ENCODE peak calls at places on chromosomes 2 and 18, in six cellular contexts. P is HL-60, U is suprapubic skin, H is sigmoid colon, I is vagina, C is K562. D is an unnamed sample. For H3K27me3, the result is how much of the 10 kb centered on the place peaks cover.

GRCh38 chr2:238739668-238740067 is 108.2 kb upstream of the TWIST2 start:
- DNase-seq in U (no peak), C (peak), H (no peak), P (no peak), I (peak), D (no peak)

GRCh38 chr2:76039505-76039904 is 328.8 kb upstream of the GCFC2 start:
- DNase-seq in I (no peak), U (no peak), H (no peak), C (no peak), P (no peak), D (no peak)

GRCh38 chr2:74551942-74552913 is 1.5 kb downstream of the LOXL3 start:
- DNase-seq in P (no peak), U (no peak), I (no peak), C (no peak), H (no peak), D (no peak)

GRCh38 chr18:37266290-37266689 is 299.3 kb downstream of the CELF4 start:
- DNase-seq in I (no peak), C (peak), H (no peak), P (no peak), U (no peak), D (no peak)

GRCh38 chr2:235171511-235172130 is 219.8 kb downstream of the SH3BP4 start:
- DNase-seq in H (no peak), P (no peak), I (no peak), U (no peak), C (no peak), D (no peak)

GRCh38 chr2:60992985-60993392 is 24.5 kb upstream of the PEX13 start:
- DNase-seq in I (no peak), U (no peak), H (no peak), C (no peak), P (peak), D (peak)

GRCh38 chr2:118763797-118764196 is 83.7 kb downstream of the EN1 start:
- DNase-seq in U (peak), I (no peak), C (peak), H (no peak), P (no peak), D (no peak)

GRCh38 chr2:794554-795244 is 117.5 kb upstream of the TMEM18 start:
- DNase-seq in H (no peak), I (peak), P (no peak), U (no peak), C (no peak), D (no peak)

GRCh38 chr18:44821924-44822323 is 141.2 kb downstream of the SETBP1 start:
- DNase-seq in U (no peak), P (no peak), C (no peak), I (no peak), H (no peak), D (no peak)

GRCh38 chr2:127086800-127087737 is 19.9 kb downstream of the BIN1 start:
- DNase-seq in P (peak), C (peak), H (peak), U (peak), I (no peak), D (peak)

GRCh38 chr2:39487398-39488250 is 50.5 kb upstream of the MAP4K3 start:
- DNase-seq in H (no peak), C (no peak), I (no peak), P (no peak), U (no peak), D (no peak)

GRCh38 chr2:180670302-180671003 is 310.0 kb upstream of the UBE2E3 start:
- DNase-seq in P (no peak), U (no peak), I (no peak), H (no peak), C (no peak), D (no peak)

GRCh38 chr18:8711736-8712135 is 6.4 kb downstream of the MTCL1 start:
- DNase-seq in I (no peak), U (no peak), H (no peak), C (no peak), P (no peak), D (no peak)

GRCh38 chr2:116487336-116487735 is 1327.2 kb upstream of the DDX18 start:
- DNase-seq in H (no peak), U (no peak), I (no peak), C (no peak), P (no peak), D (no peak)
- H3K27ac ChIP-seq in H (no peak), U (no peak), I (no peak), C (no peak), P (no peak), D (no peak)

DNA sequence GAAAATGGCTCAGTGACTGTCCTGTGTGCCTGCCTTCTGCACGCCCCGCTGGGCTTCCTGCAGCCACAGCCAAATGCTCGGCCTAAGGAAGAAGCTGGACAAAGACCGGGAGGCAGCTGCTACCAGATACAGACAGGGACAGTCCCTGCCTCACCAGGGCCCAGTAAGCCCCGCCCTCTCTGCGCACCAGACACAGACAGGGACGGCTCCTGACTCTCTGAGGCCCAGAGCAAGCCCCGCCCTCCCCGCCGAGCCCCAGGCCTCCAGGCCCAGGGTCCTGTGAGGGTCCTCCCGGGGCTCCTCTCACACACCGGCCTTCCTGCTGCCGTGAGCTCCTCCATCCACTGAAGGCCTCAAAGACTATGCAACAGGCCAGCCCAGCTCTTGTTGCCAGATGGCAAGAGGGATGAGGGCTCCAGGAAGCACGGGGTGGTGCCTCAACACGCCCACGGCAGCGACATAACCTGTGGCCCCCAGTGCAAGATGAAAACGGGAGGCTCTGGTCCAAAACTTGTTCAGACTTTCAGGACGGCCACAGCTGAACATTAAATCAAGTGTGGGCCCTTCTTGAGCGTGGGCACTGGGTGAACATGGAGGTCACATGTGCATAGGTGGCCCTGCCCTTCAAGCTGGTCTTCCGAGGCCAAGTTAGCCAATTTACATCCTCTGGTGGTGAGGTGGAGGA is 77.6 kb downstream of the NDUFA10 start:
- DNase-seq in P (no peak), I (no peak), H (peak), U (peak), C (no peak), D (peak)
- TF ChIP-seq POLR2AphosphoS5 in P (no peak), I (no peak), H (no peak), U (no peak), C (no peak), D (no peak)

DNA sequence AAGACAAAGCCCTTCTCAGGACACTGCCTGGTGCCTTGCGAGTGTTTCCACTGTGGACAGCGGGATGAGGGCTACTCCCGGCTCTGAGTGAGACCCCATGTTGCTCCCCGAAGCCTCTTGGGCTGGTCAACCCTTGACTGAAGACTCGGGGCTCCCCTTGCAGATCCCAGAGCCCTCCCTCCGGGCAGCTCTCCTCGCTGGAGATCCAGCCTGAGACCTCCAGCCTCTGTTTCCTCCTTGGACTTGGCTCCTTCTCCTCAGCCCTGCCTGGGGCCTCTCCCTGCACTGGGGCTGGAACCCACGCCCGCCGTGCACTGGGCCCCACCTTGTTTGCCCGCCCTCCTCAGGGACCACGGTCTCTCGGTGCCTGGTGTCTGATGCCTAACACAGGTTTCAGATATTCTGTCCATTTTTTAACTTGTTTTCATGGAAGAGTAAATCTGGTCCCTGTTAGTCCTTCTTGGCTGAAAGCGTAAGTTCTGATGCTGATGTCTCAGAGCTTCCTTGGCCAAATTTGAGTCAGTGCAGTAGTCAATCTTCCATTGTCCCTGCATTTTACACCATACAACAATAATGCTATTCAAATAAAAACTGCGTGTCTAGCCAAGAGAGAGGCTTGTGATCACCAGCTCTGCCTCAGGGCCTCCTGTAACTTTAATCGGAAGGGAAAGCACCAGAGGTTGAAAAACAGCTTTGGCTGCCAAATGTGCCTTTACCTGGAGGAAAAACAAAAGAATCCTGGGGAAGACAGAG is 139.3 kb upstream of the CTDP1 start:
- DNase-seq in P (no peak), H (peak), I (no peak), C (no peak), U (no peak), D (peak)
- H3K27me3 ChIP-seq in P (under half), H (under half), I (under half), C (under half), U (under half), D (under half)

GRCh38 chr2:3657881-3658280 is at the start of gene ALLC:
- DNase-seq in U (no peak), P (no peak), H (no peak), I (no peak), C (no peak), D (no peak)
- H3K27ac ChIP-seq in U (no peak), P (no peak), H (no peak), I (no peak), C (no peak), D (no peak)

DNA sequence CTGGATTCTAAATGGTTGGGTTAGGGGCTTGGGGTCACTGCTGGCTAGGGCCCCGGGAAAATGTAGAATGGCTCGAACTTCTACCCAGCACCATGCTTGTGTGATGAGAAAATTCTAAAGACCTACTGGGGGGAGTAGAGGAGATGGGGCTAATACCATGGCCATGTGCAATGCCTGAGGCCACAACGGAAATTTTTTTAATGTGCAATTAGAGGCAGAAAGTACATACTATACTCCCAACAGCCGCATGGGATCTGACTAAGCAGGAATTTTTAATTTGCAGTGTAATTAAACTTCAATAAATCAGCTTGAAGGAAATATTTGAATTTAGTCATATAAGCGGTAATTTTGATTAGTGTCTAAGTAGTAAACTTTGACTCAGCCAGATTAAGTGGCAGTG is 53.3 kb upstream of the CNGA3 start:
- DNase-seq in C (no peak), H (no peak), I (no peak), P (no peak), U (no peak), D (no peak)
- TF ChIP-seq POLR2AphosphoS5 in C (no peak), H (no peak), I (no peak), P (no peak), U (no peak), D (no peak)

GRCh38 chr2:27264253-27264752 is 1.5 kb upstream of the SLC30A3 start:
- DNase-seq in P (no peak), I (no peak), H (no peak), C (no peak), U (no peak), D (no peak)

GRCh38 chr2:27262379-27263286 is at the start of gene SLC30A3:
- DNase-seq in U (peak), I (no peak), P (peak), C (peak), H (peak), D (peak)

GRCh38 chr2:27263287-27264252 is 723 bp upstream of the SLC30A3 start:
- DNase-seq in U (no peak), I (no peak), C (no peak), H (no peak), P (no peak), D (no peak)

GRCh38 chr2:27261241-27261925 is 1.5 kb downstream of the SLC30A3 start:
- DNase-seq in U (no peak), H (no peak), P (no peak), C (no peak), I (no peak), D (no peak)

GRCh38 chr2:27261926-27262298 is 935 bp downstream of the SLC30A3 start:
- DNase-seq in P (no peak), C (no peak), U (no peak), H (no peak), I (no peak), D (no peak)
- H3K27me3 ChIP-seq in P (half or more), C (under half), U (half or more), H (half or more), I (under half), D (half or more)

GRCh38 chr2:241618296-241618805 is 18.6 kb downstream of the THAP4 start:
- DNase-seq in P (no peak), I (no peak), C (no peak), H (no peak), U (no peak), D (no peak)
- H3K27ac ChIP-seq in P (no peak), I (no peak), C (peak), H (no peak), U (no peak), D (no peak)